ENCODE peak calls at places on chromosomes 7 and 10, in five cellular contexts. One of them, this sample, is unnamed.

GRCh38 chr7:65951837-65952578 is 30.0 kb downstream of the GUSB start:
- DNase-seq in IMR-90: no peak
- DNase-seq in aorta: no peak
- DNase-seq in neural crest cell: no peak
- DNase-seq in AG08396: no peak
- DNase-seq in this sample: no peak

GRCh38 chr10:44973323-44974081 is 5.1 kb downstream of the DEPP1 start:
- DNase-seq in IMR-90: no peak
- DNase-seq in aorta: peak; percentile 46
- DNase-seq in AG08396: no peak
- DNase-seq in neural crest cell: no peak
- DNase-seq in this sample: no peak

GRCh38 chr7:32500922-32501341 is 5.6 kb downstream of the AVL9 start:
- DNase-seq in neural crest cell: no peak
- DNase-seq in AG08396: peak; percentile 31
- DNase-seq in aorta: no peak
- DNase-seq in IMR-90: peak; percentile 62
- DNase-seq in this sample: no peak

GRCh38 chr10:11760151-11760550 is 18.0 kb downstream of the ECHDC3 start:
- DNase-seq in aorta: no peak
- DNase-seq in IMR-90: no peak
- DNase-seq in neural crest cell: no peak
- DNase-seq in AG08396: no peak
- DNase-seq in this sample: no peak

GRCh38 chr10:114576132-114576487 is 82.0 kb downstream of the ABLIM1 start:
- DNase-seq in IMR-90: no peak
- DNase-seq in AG08396: no peak
- DNase-seq in aorta: no peak
- DNase-seq in neural crest cell: no peak
- DNase-seq in this sample: no peak

GRCh38 chr7:152862842-152863241 is 103.3 kb downstream of the ACTR3B start:
- DNase-seq in AG08396: no peak
- DNase-seq in neural crest cell: no peak
- DNase-seq in aorta: no peak
- DNase-seq in IMR-90: no peak
- DNase-seq in this sample: no peak

GRCh38 chr7:45698527-45699309 is 124.5 kb downstream of the ADCY1 start:
- DNase-seq in IMR-90: no peak
- DNase-seq in neural crest cell: no peak
- DNase-seq in aorta: no peak
- DNase-seq in AG08396: no peak
- DNase-seq in this sample: no peak

GRCh38 chr10:77007836-77008235 is 629.8 kb downstream of the KCNMA1 start:
- DNase-seq in aorta: no peak
- DNase-seq in IMR-90: no peak
- DNase-seq in neural crest cell: no peak
- DNase-seq in AG08396: no peak
- DNase-seq in this sample: no peak

GRCh38 chr10:90993340-90993739 is 72.5 kb upstream of the ANKRD1 start:
- DNase-seq in neural crest cell: no peak
- DNase-seq in aorta: no peak
- DNase-seq in IMR-90: no peak
- DNase-seq in AG08396: no peak
- DNase-seq in this sample: no peak

GRCh38 chr10:114548662-114549061 is 109.4 kb downstream of the ABLIM1 start:
- DNase-seq in aorta: no peak
- DNase-seq in IMR-90: peak; percentile 56
- DNase-seq in neural crest cell: peak; percentile 16
- DNase-seq in AG08396: peak; percentile 51
- DNase-seq in this sample: no peak

GRCh38 chr7:121547341-121548092 is 151.4 kb upstream of the FAM3C start:
- DNase-seq in aorta: no peak
- DNase-seq in IMR-90: peak; percentile 78
- DNase-seq in AG08396: peak; percentile 51
- DNase-seq in neural crest cell: no peak
- DNase-seq in this sample: no peak

GRCh38 chr7:121385800-121386179 is 10.3 kb downstream of the FAM3C start:
- DNase-seq in IMR-90: peak; percentile 15
- DNase-seq in neural crest cell: no peak
- DNase-seq in aorta: no peak
- DNase-seq in AG08396: no peak
- DNase-seq in this sample: no peak

GRCh38 chr7:124101173-124101768 is 68.4 kb upstream of the TMEM229A start:
- DNase-seq in IMR-90: peak; percentile 10
- DNase-seq in aorta: no peak
- DNase-seq in neural crest cell: peak; percentile 26
- DNase-seq in AG08396: peak; percentile 8
- DNase-seq in this sample: no peak